ENCODE peak calls at places on chromosome 22, in ten cellular contexts. W is AG09319, I is astrocyte of the spinal cord, K is omental fat pad, Q is esophagus squamous epithelium, S is HCT116, P is fibroblast of lung, Z is fibroblast of the aortic adventitia, D is heart left ventricle, V is fibroblast of pulmonary artery. O is an unnamed sample.

GRCh38 chr22:38028344-38029130 is 28.7 kb upstream of the PICK1 start:
- DNase-seq in W (no peak), I (no peak), K (no peak), Q (no peak), S (no peak), P (no peak), Z (no peak), D (no peak), V (no peak), O (no peak)

GRCh38 chr22:23678133-23678532 is 12.7 kb upstream of the RGL4 start:
- DNase-seq in W (no peak), I (no peak), K (no peak), Q (no peak), S (no peak), P (no peak), Z (no peak), D (no peak), V (no peak), O (no peak)

GRCh38 chr22:29308148-29308790 is 1.8 kb downstream of the GAS2L1 start:
- DNase-seq in W (no peak), I (no peak), K (no peak), Q (no peak), S (no peak), P (no peak), Z (no peak), D (no peak), V (no peak), O (no peak)

GRCh38 chr22:19880786-19881569 is 26.3 kb upstream of the GNB1L start:
- DNase-seq in W (peak), I (peak), K (peak), Q (no peak), S (peak), P (peak), Z (peak), D (peak), V (peak), O (peak)

GRCh38 chr22:48426466-48427380 is 1401.0 kb downstream of the BRD1 start:
- DNase-seq in W (no peak), I (no peak), K (no peak), Q (no peak), S (no peak), P (no peak), Z (no peak), D (no peak), V (no peak), O (no peak)

GRCh38 chr22:26086359-26086758 is 82.9 kb upstream of the SEZ6L start:
- DNase-seq in W (no peak), I (no peak), K (no peak), Q (no peak), S (no peak), P (no peak), Z (no peak), D (no peak), V (no peak), O (no peak)

GRCh38 chr22:42233879-42234278 is 36.6 kb downstream of the TCF20 start:
- DNase-seq in W (no peak), I (no peak), K (no peak), Q (no peak), S (no peak), P (no peak), Z (no peak), D (no peak), V (no peak), O (no peak)

GRCh38 chr22:33891992-33892391 is 28.3 kb downstream of the LARGE1 start:
- DNase-seq in W (no peak), I (no peak), K (no peak), Q (no peak), S (no peak), P (no peak), Z (no peak), D (no peak), V (no peak), O (no peak)

GRCh38 chr22:47778160-47778658 is 1015.8 kb downstream of the TBC1D22A start:
- DNase-seq in W (no peak), I (no peak), K (no peak), Q (no peak), S (no peak), P (no peak), Z (no peak), D (no peak), V (no peak), O (no peak)

GRCh38 chr22:37161442-37161841 is 11.7 kb upstream of the IL2RB start:
- DNase-seq in W (no peak), I (no peak), K (no peak), Q (no peak), S (peak), P (no peak), Z (no peak), D (no peak), V (no peak), O (no peak)

GRCh38 chr22:38240734-38241252 is 32.0 kb downstream of the TMEM184B start:
- DNase-seq in W (no peak), I (peak), K (no peak), Q (no peak), S (peak), P (peak), Z (peak), D (no peak), V (peak), O (peak)

GRCh38 chr22:47167056-47167455 is 404.6 kb downstream of the TBC1D22A start:
- DNase-seq in W (no peak), I (no peak), K (peak), Q (no peak), S (no peak), P (no peak), Z (no peak), D (peak), V (no peak), O (no peak)

GRCh38 chr22:48743601-48744282 is 1083.9 kb downstream of the BRD1 start:
- DNase-seq in W (no peak), I (no peak), K (no peak), Q (no peak), S (no peak), P (no peak), Z (no peak), D (no peak), V (no peak), O (no peak)

GRCh38 chr22:44815099-44816070 is 63.0 kb downstream of the ARHGAP8 start:
- DNase-seq in W (no peak), I (no peak), K (no peak), Q (no peak), S (no peak), P (peak), Z (no peak), D (no peak), V (no peak), O (no peak)

GRCh38 chr22:35380537-35381423 is at the start of gene HMOX1:
- DNase-seq in W (peak), I (peak), K (peak), Q (peak), S (peak), P (peak), Z (peak), D (peak), V (peak), O (peak)

GRCh38 chr22:36198936-36199616 is 2.5 kb downstream of the APOL4 start:
- DNase-seq in W (no peak), I (no peak), K (no peak), Q (no peak), S (no peak), P (no peak), Z (no peak), D (no peak), V (no peak), O (no peak)

GRCh38 chr22:35528967-35529366 is 11.7 kb upstream of the RASD2 start:
- DNase-seq in W (no peak), I (no peak), K (no peak), Q (no peak), S (no peak), P (no peak), Z (no peak), D (no peak), V (no peak), O (no peak)

GRCh38 chr22:43270314-43270908 is 72.8 kb downstream of the SCUBE1 start:
- DNase-seq in W (no peak), I (no peak), K (no peak), Q (no peak), S (no peak), P (no peak), Z (no peak), D (no peak), V (no peak), O (peak)

GRCh38 chr22:25452116-25452700 is 112.3 kb upstream of the GRK3 start:
- DNase-seq in W (no peak), I (no peak), K (no peak), Q (no peak), S (no peak), P (no peak), Z (peak), D (no peak), V (peak), O (no peak)

GRCh38 chr22:42287174-42287890 is 16.9 kb upstream of the TCF20 start:
- DNase-seq in W (no peak), I (no peak), K (no peak), Q (no peak), S (no peak), P (no peak), Z (no peak), D (no peak), V (no peak), O (no peak)

GRCh38 chr22:25488244-25489020 is 76.0 kb upstream of the GRK3 start:
- DNase-seq in W (peak), I (peak), K (peak), Q (no peak), S (peak), P (peak), Z (peak), D (peak), V (peak), O (peak)

GRCh38 chr22:20885557-20886323 is 26.9 kb downstream of the SNAP29 start:
- DNase-seq in W (peak), I (peak), K (peak), Q (no peak), S (peak), P (peak), Z (peak), D (peak), V (peak), O (peak)

GRCh38 chr22:50314455-50315288 is 7.2 kb upstream of the PLXNB2 start:
- DNase-seq in W (no peak), I (no peak), K (no peak), Q (no peak), S (no peak), P (no peak), Z (no peak), D (peak), V (no peak), O (no peak)

GRCh38 chr22:35489225-35489624 is 51.4 kb upstream of the RASD2 start:
- DNase-seq in W (no peak), I (no peak), K (no peak), Q (no peak), S (no peak), P (no peak), Z (no peak), D (no peak), V (no peak), O (no peak)

GRCh38 chr22:43310311-43310710 is 32.9 kb downstream of the SCUBE1 start:
- DNase-seq in W (no peak), I (peak), K (no peak), Q (no peak), S (no peak), P (no peak), Z (no peak), D (no peak), V (no peak), O (no peak)

GRCh38 chr22:31085493-31085824 is 4.3 kb downstream of the SMTN start:
- DNase-seq in W (no peak), I (no peak), K (no peak), Q (no peak), S (no peak), P (no peak), Z (no peak), D (peak), V (peak), O (peak)
- TF ChIP-seq CTCF in W (no peak), I (no peak), K (no peak), Q (no peak), S (no peak), P (no peak), Z (no peak), D (no peak), V (no peak), O (no peak)

GRCh38 chr22:27372969-27373670 is 428.4 kb downstream of the MN1 start:
- DNase-seq in W (no peak), I (no peak), K (no peak), Q (no peak), S (no peak), P (peak), Z (no peak), D (no peak), V (no peak), O (peak)
- TF ChIP-seq CTCF in W (no peak), I (no peak), K (no peak), Q (no peak), S (no peak), P (no peak), Z (no peak), D (no peak), V (no peak), O (no peak)

GRCh38 chr22:45832959-45833580 is 143.9 kb downstream of the WNT7B start:
- DNase-seq in W (no peak), I (no peak), K (no peak), Q (no peak), S (no peak), P (no peak), Z (no peak), D (no peak), V (no peak), O (no peak)

GRCh38 chr22:45832180-45832579 is 144.8 kb downstream of the WNT7B start:
- DNase-seq in W (no peak), I (no peak), K (no peak), Q (no peak), S (no peak), P (no peak), Z (no peak), D (no peak), V (no peak), O (no peak)

GRCh38 chr22:45830531-45831245 is 146.3 kb downstream of the WNT7B start:
- DNase-seq in W (no peak), I (peak), K (no peak), Q (no peak), S (no peak), P (peak), Z (peak), D (no peak), V (peak), O (no peak)

GRCh38 chr22:45833613-45834012 is 143.3 kb downstream of the WNT7B start:
- DNase-seq in W (no peak), I (no peak), K (no peak), Q (no peak), S (no peak), P (no peak), Z (no peak), D (no peak), V (no peak), O (no peak)

DNA sequence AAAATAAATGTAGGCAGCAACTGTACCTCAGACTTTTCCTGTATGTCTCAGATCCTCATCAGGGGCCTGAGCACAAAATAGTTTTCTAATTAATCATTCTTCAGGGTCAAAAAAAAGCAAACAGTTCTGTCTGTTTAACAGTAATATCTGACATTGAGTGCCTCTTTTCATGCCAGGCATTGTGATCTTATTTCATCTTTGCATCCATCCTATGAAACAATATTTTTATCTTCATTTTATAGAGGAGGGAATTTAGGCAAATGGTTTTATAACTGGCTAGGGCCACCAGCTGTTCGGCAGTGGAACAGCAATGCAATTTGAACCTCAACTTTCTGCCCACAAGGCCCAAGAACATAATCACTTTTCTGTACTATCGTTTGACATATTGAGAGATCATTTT is 145.6 kb downstream of the WNT7B start:
- DNase-seq in W (no peak), I (peak), K (no peak), Q (no peak), S (peak), P (peak), Z (peak), D (no peak), V (peak), O (peak)
- TF ChIP-seq CTCF in W (peak), I (peak), K (no peak), Q (no peak), S (peak), P (peak), Z (peak), D (peak), V (peak), O (peak)

GRCh38 chr22:22156716-22157499 is 87.7 kb upstream of the VPREB1 start:
- DNase-seq in W (peak), I (peak), K (no peak), Q (no peak), S (peak), P (peak), Z (peak), D (no peak), V (peak), O (peak)
- TF ChIP-seq CTCF in W (peak), I (peak), K (no peak), Q (peak), S (peak), P (peak), Z (peak), D (peak), V (peak), O (peak)

O was measured in Calu3.